ENCODE peak calls at places on chromosomes 3 and 15, in seven cellular contexts. X, D, O, Y, Q, K and B are unnamed samples.

GRCh38 chr15:84736375-84736774 is 12.0 kb upstream of the ZNF592 start:
- DNase-seq in X (no peak), D (no peak), O (no peak), Y (no peak), Q (peak), K (no peak), B (peak)

GRCh38 chr3:156135921-156136655 is 15.7 kb downstream of the KCNAB1 start:
- DNase-seq in X (peak), D (no peak), O (no peak), Y (peak), Q (no peak), K (no peak), B (no peak)

GRCh38 chr3:138950006-138950644 is 3.1 kb downstream of the FOXL2NB start:
- DNase-seq in X (no peak), D (peak), O (peak), Y (peak), Q (no peak), K (peak), B (no peak)

GRCh38 chr15:76191539-76192244 is 119.6 kb downstream of the ETFA start:
- DNase-seq in X (no peak), D (no peak), O (no peak), Y (no peak), Q (no peak), K (no peak), B (no peak)

GRCh38 chr3:141825216-141826011 is 51.0 kb upstream of the ATP1B3 start:
- DNase-seq in X (no peak), D (no peak), O (no peak), Y (no peak), Q (no peak), K (no peak), B (no peak)

GRCh38 chr3:153144779-153145178 is 17.2 kb upstream of the RAP2B start:
- DNase-seq in X (no peak), D (peak), O (peak), Y (peak), Q (no peak), K (peak), B (no peak)

GRCh38 chr15:49686626-49687025 is 65.8 kb downstream of the DTWD1 start:
- DNase-seq in X (no peak), D (peak), O (no peak), Y (no peak), Q (no peak), K (peak), B (no peak)

GRCh38 chr3:42051384-42052131 is 39.6 kb upstream of the TRAK1 start:
- DNase-seq in X (no peak), D (peak), O (no peak), Y (no peak), Q (no peak), K (no peak), B (no peak)

GRCh38 chr3:172356427-172356826 is 91.8 kb downstream of the GHSR start:
- DNase-seq in X (no peak), D (no peak), O (no peak), Y (no peak), Q (no peak), K (no peak), B (no peak)

GRCh38 chr3:164479406-164479805 is 598.9 kb downstream of the SI start:
- DNase-seq in X (no peak), D (no peak), O (no peak), Y (no peak), Q (no peak), K (no peak), B (no peak)

GRCh38 chr3:114508976-114509375 is 215.1 kb downstream of the TIGIT start:
- DNase-seq in X (no peak), D (peak), O (peak), Y (no peak), Q (no peak), K (no peak), B (no peak)

GRCh38 chr15:64527263-64527984 is 67.0 kb downstream of the ZNF609 start:
- DNase-seq in X (peak), D (peak), O (peak), Y (peak), Q (no peak), K (peak), B (no peak)

GRCh38 chr3:62873672-62874397 is 1.4 kb downstream of the CADPS start:
- DNase-seq in X (peak), D (peak), O (peak), Y (peak), Q (no peak), K (peak), B (peak)

GRCh38 chr15:65392368-65392767 is 14.6 kb upstream of the IGDCC3 start:
- DNase-seq in X (no peak), D (no peak), O (no peak), Y (no peak), Q (no peak), K (no peak), B (no peak)

GRCh38 chr3:130933801-130934345 is 40.0 kb downstream of the ATP2C1 start:
- DNase-seq in X (no peak), D (peak), O (peak), Y (no peak), Q (no peak), K (peak), B (no peak)

GRCh38 chr3:71127463-71128243 is 455.9 kb downstream of the FOXP1 start:
- DNase-seq in X (no peak), D (peak), O (peak), Y (peak), Q (no peak), K (no peak), B (no peak)

GRCh38 chr3:4394048-4394447 is 73.0 kb downstream of the SUMF1 start:
- DNase-seq in X (no peak), D (no peak), O (no peak), Y (no peak), Q (peak), K (no peak), B (no peak)

GRCh38 chr3:16596352-16597032 is 8.7 kb downstream of the DAZL start:
- DNase-seq in X (no peak), D (no peak), O (no peak), Y (no peak), Q (no peak), K (no peak), B (no peak)

GRCh38 chr15:100193277-100193860 is 148.4 kb downstream of the ADAMTS17 start:
- DNase-seq in X (no peak), D (no peak), O (no peak), Y (no peak), Q (no peak), K (no peak), B (no peak)